ENCODE peak calls at places on chromosomes 2 and 18, in seven cellular contexts. X, K, C, M, V, P and W are unnamed samples.

GRCh38 chr2:178908810-178909209 is 101.6 kb upstream of the TTN start:
- DNase-seq in C (no peak), V (no peak), P (no peak), X (no peak), M (no peak), K (no peak), W (no peak)

GRCh38 chr2:227340106-227340505 is 15.1 kb downstream of the MFF start:
- DNase-seq in K (no peak), P (no peak), V (no peak), C (no peak), X (no peak), M (no peak), W (no peak)

GRCh38 chr2:128448331-128449225 is 129.9 kb upstream of the HS6ST1 start:
- DNase-seq in K (no peak), C (no peak), M (no peak), X (peak), P (no peak), V (no peak), W (no peak)

GRCh38 chr2:86021396-86022378 is 84.0 kb downstream of the POLR1A start:
- DNase-seq in M (peak), X (no peak), V (no peak), K (no peak), C (no peak), P (no peak), W (no peak)

GRCh38 chr2:120391905-120392665 is 46.1 kb downstream of the INHBB start:
- DNase-seq in C (no peak), M (no peak), X (no peak), K (no peak), V (no peak), P (no peak), W (no peak)

GRCh38 chr18:29979884-29980283 is 1062.7 kb downstream of the DSC3 start:
- DNase-seq in K (no peak), X (peak), P (no peak), M (no peak), C (no peak), V (no peak), W (no peak)

GRCh38 chr2:105399207-105399861 is 483 bp upstream of the FHL2 start:
- DNase-seq in C (no peak), V (no peak), P (no peak), K (no peak), X (no peak), M (no peak), W (no peak)

GRCh38 chr2:234978466-234979203 is 26.8 kb downstream of the SH3BP4 start:
- DNase-seq in V (no peak), X (no peak), M (no peak), C (peak), P (no peak), K (peak), W (no peak)

GRCh38 chr2:37570773-37571570 is 100.5 kb downstream of the CDC42EP3 start:
- DNase-seq in P (no peak), M (no peak), C (no peak), V (no peak), K (no peak), X (no peak), W (peak)

GRCh38 chr2:30847841-30848240 is 40.6 kb upstream of the CAPN13 start:
- DNase-seq in C (peak), V (no peak), K (no peak), P (no peak), X (no peak), M (no peak), W (no peak)

GRCh38 chr2:14517731-14518130 is 114.8 kb upstream of the LRATD1 start:
- DNase-seq in P (no peak), V (no peak), X (no peak), C (no peak), M (no peak), K (no peak), W (no peak)

GRCh38 chr2:235685024-235685721 is 191.3 kb downstream of the AGAP1 start:
- DNase-seq in X (no peak), M (no peak), V (no peak), P (no peak), C (no peak), K (no peak), W (no peak)

GRCh38 chr2:2669316-2669715 is 338.2 kb upstream of the MYT1L start:
- DNase-seq in P (no peak), C (no peak), K (no peak), X (no peak), V (no peak), M (no peak), W (no peak)

GRCh38 chr2:86017901-86018896 is 87.5 kb downstream of the POLR1A start:
- DNase-seq in P (no peak), V (no peak), K (peak), C (peak), X (no peak), M (peak), W (no peak)

GRCh38 chr2:45382744-45383143 is 228.3 kb downstream of the SRBD1 start:
- DNase-seq in P (no peak), K (no peak), C (no peak), X (no peak), M (no peak), V (no peak), W (no peak)

GRCh38 chr2:25338401-25338800 is 3.3 kb downstream of the DNMT3A start:
- DNase-seq in V (no peak), P (no peak), M (peak), C (no peak), K (no peak), X (no peak), W (no peak)

GRCh38 chr2:171882095-171882769 is 11.8 kb downstream of the SLC25A12 start:
- DNase-seq in X (no peak), P (no peak), C (no peak), V (no peak), M (no peak), K (no peak), W (no peak)

GRCh38 chr18:39296293-39296888 is 1730.8 kb upstream of the CELF4 start:
- DNase-seq in C (no peak), P (no peak), M (no peak), V (no peak), K (no peak), X (no peak), W (no peak)

GRCh38 chr2:39150890-39151497 is 30.1 kb upstream of the SOS1 start:
- DNase-seq in X (no peak), V (no peak), M (no peak), K (no peak), C (no peak), P (no peak), W (no peak)

GRCh38 chr2:234335676-234336228 is 161.1 kb downstream of the ARL4C start:
- DNase-seq in P (no peak), X (peak), K (peak), M (peak), V (no peak), C (no peak), W (peak)

GRCh38 chr2:136383161-136383560 is 265.2 kb upstream of the CXCR4 start:
- DNase-seq in X (no peak), M (no peak), V (no peak), C (no peak), K (no peak), P (no peak), W (no peak)

GRCh38 chr2:240895656-240896388 is at the start of gene MAB21L4:
- DNase-seq in K (peak), M (no peak), X (no peak), P (no peak), V (no peak), C (peak), W (no peak)

GRCh38 chr2:133838642-133839370 is 270.5 kb upstream of the NCKAP5 start:
- DNase-seq in X (no peak), M (no peak), K (no peak), V (no peak), C (no peak), P (no peak), W (no peak)

GRCh38 chr2:129396980-129397599 is 582.4 kb upstream of the RAB6C start:
- DNase-seq in M (peak), P (peak), K (peak), X (peak), V (no peak), C (no peak), W (peak)

GRCh38 chr2:203720011-203720410 is 13.6 kb downstream of the CD28 start:
- DNase-seq in P (no peak), K (no peak), M (no peak), X (no peak), C (no peak), V (no peak), W (no peak)

GRCh38 chr2:56192664-56193305 is 9.0 kb downstream of the CCDC85A start:
- DNase-seq in X (no peak), K (no peak), V (no peak), C (no peak), P (no peak), M (no peak), W (no peak)

GRCh38 chr2:232988444-232988843 is 24.6 kb downstream of the NGEF start:
- DNase-seq in X (no peak), M (peak), C (peak), V (no peak), P (no peak), K (peak), W (peak)

GRCh38 chr18:35111086-35111485 is 69.9 kb downstream of the MAPRE2 start:
- DNase-seq in K (no peak), X (no peak), M (no peak), C (no peak), V (no peak), P (no peak), W (no peak)

GRCh38 chr2:84894758-84895520 is 10.5 kb upstream of the TMSB10 start:
- DNase-seq in C (no peak), K (no peak), M (peak), V (no peak), X (no peak), P (no peak), W (no peak)

GRCh38 chr2:96815326-96816126 is 542 bp upstream of the CNNM3 start:
- DNase-seq in X (peak), C (peak), K (peak), V (no peak), P (no peak), M (no peak), W (no peak)

GRCh38 chr2:160871953-160872352 is 288.3 kb upstream of the TANK start:
- DNase-seq in C (no peak), V (no peak), M (no peak), K (no peak), X (no peak), P (no peak), W (no peak)

GRCh38 chr2:216450784-216451183 is 38.5 kb downstream of the SMARCAL1 start:
- DNase-seq in V (no peak), M (no peak), P (no peak), K (no peak), X (no peak), C (no peak), W (no peak)

GRCh38 chr2:42877936-42878335 is 85.6 kb upstream of the HAAO start:
- DNase-seq in M (no peak), C (no peak), X (no peak), P (no peak), V (no peak), K (no peak), W (no peak)

GRCh38 chr2:220855296-220855695 is 716.8 kb downstream of the EPHA4 start:
- DNase-seq in K (peak), V (no peak), C (no peak), X (no peak), M (no peak), P (no peak), W (peak)

GRCh38 chr2:176734868-176735267 is 465.6 kb downstream of the MTX2 start:
- DNase-seq in K (no peak), C (no peak), P (no peak), V (no peak), X (no peak), M (no peak), W (no peak)

GRCh38 chr2:55030766-55031165 is 19.5 kb downstream of the RTN4 start:
- DNase-seq in K (no peak), C (no peak), X (no peak), V (no peak), M (no peak), P (no peak), W (no peak)

GRCh38 chr2:174013310-174013751 is 48.2 kb upstream of the SP3 start:
- DNase-seq in K (no peak), P (no peak), M (peak), V (no peak), X (peak), C (no peak), W (no peak)
- H3K27ac ChIP-seq in K (no peak), P (no peak), M (peak), V (peak), X (no peak), C (no peak), W (no peak)

GRCh38 chr2:218722876-218723477 is 12.3 kb downstream of the TTLL4 start:
- DNase-seq in X (no peak), C (no peak), K (no peak), M (no peak), V (no peak), P (no peak), W (no peak)
- H3K27ac ChIP-seq in X (no peak), C (peak), K (no peak), M (no peak), V (no peak), P (peak), W (peak)

DNA sequence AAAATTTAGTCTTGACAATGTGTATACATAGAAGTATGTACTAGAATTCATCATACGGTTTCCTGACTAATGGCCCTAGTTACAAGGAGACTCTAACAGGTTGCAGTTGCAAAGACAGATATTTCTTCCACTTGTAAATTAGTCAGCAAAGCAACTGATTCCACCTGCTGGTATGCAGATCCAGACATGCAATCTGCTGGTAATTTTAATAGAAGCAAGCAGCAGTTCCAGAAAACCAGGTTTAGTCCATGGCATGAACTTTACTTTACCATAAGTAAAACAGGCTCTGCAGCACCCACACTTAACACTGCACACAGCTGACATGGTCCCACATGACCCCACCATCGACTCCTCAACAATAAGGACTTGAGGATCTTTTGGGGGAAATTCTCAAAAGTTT is 110.9 kb upstream of the SP3 start:
- DNase-seq in V (no peak), M (no peak), C (peak), P (no peak), K (peak), X (no peak), W (peak)
- H3K27ac ChIP-seq in V (no peak), M (no peak), C (no peak), P (no peak), K (no peak), X (peak), W (peak)

DNA sequence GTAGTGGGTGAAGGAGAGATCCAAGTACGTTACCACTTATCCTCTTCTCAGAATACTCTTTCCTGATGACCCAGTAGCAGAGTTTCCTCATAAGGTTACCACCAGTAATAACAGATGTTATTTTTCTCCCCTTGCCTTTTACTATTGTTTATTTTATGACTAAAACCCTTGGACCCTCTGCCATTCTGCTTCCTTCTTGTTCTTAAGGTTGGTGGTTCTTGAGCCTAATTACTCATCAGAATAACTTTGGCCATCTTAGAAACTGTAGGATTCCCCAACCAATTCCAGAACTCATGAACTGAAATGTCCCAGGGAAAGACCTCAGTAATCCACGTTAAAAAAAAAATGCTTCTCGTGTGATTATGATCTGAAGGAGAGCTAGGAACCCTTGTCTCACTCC is 64.9 kb downstream of the CHST9 start:
- DNase-seq in P (no peak), K (no peak), C (no peak), X (no peak), V (no peak), M (no peak), W (no peak)
- H3K27ac ChIP-seq in P (no peak), K (no peak), C (no peak), X (no peak), V (no peak), M (no peak), W (no peak)